ENCODE peak calls at places on chromosomes 12 and 14, in four cellular contexts. P, L, O and S are unnamed samples.

GRCh38 chr14:32004300-32004699 is 72.8 kb upstream of the ARHGAP5 start:
- DNase-seq in P (peak), L (no peak), O (no peak), S (no peak)

GRCh38 chr12:31362759-31363415 is 36.9 kb upstream of the SINHCAF start:
- DNase-seq in P (peak), L (peak), O (no peak), S (peak)

GRCh38 chr12:79690156-79690605 is 583 bp downstream of the PAWR start:
- DNase-seq in P (peak), L (no peak), O (peak), S (peak)

GRCh38 chr14:50773632-50774541 is 57.1 kb downstream of the NIN start:
- DNase-seq in P (peak), L (peak), O (peak), S (peak)

GRCh38 chr12:2337031-2338010 is 284.5 kb downstream of the CACNA1C start:
- DNase-seq in P (no peak), L (no peak), O (no peak), S (no peak)

GRCh38 chr12:76611533-76611932 is 52.0 kb upstream of the OSBPL8 start:
- DNase-seq in P (peak), L (no peak), O (peak), S (no peak)

GRCh38 chr12:115320451-115320850 is 636.5 kb upstream of the TBX3 start:
- DNase-seq in P (no peak), L (no peak), O (no peak), S (no peak)

GRCh38 chr14:31476131-31476917 is 11.5 kb downstream of the GPR33 start:
- DNase-seq in P (no peak), L (no peak), O (no peak), S (no peak)

GRCh38 chr12:46209914-46210834 is 58.7 kb downstream of the SLC38A1 start:
- DNase-seq in P (no peak), L (no peak), O (no peak), S (no peak)

GRCh38 chr14:76968621-76969063 is 59.9 kb downstream of the IRF2BPL start:
- DNase-seq in P (no peak), L (peak), O (no peak), S (no peak)

GRCh38 chr12:58588771-58589170 is 331.5 kb downstream of the LRIG3 start:
- DNase-seq in P (peak), L (no peak), O (peak), S (no peak)

GRCh38 chr12:45049912-45050318 is 984 bp downstream of the DBX2 start:
- DNase-seq in P (no peak), L (no peak), O (no peak), S (peak)

GRCh38 chr12:52438305-52439301 is 4.4 kb upstream of the KRT75 start:
- DNase-seq in P (no peak), L (no peak), O (no peak), S (no peak)

GRCh38 chr14:77902806-77903205 is 102.9 kb downstream of the ADCK1 start:
- DNase-seq in P (no peak), L (no peak), O (no peak), S (no peak)

GRCh38 chr12:62848418-62848817 is 86.5 kb downstream of the PPM1H start:
- DNase-seq in P (peak), L (no peak), O (peak), S (no peak)

GRCh38 chr12:130916251-130916911 is 37.3 kb upstream of the ADGRD1 start:
- DNase-seq in P (peak), L (peak), O (peak), S (peak)

GRCh38 chr14:81323621-81324400 is 76.3 kb downstream of the STON2 start:
- DNase-seq in P (no peak), L (peak), O (no peak), S (no peak)

GRCh38 chr12:42288544-42288943 is 37.4 kb downstream of the ZCRB1 start:
- DNase-seq in P (no peak), L (no peak), O (no peak), S (no peak)

GRCh38 chr12:42180990-42181611 is 36.4 kb upstream of the GXYLT1 start:
- DNase-seq in P (peak), L (no peak), O (peak), S (no peak)

GRCh38 chr12:72642726-72643125 is 370.6 kb downstream of the TRHDE start:
- DNase-seq in P (no peak), L (no peak), O (no peak), S (no peak)

GRCh38 chr12:64612843-64613242 is 2.5 kb downstream of the RASSF3 start:
- DNase-seq in P (no peak), L (no peak), O (no peak), S (no peak)
- H3K9ac ChIP-seq in P (no peak), L (no peak), O (no peak), S (no peak)

GRCh38 chr14:30273564-30273880 is 285.4 kb upstream of the G2E3 start:
- DNase-seq in P (no peak), L (no peak), O (no peak), S (no peak)
- H3K4me2 ChIP-seq in P (no peak), L (no peak), O (no peak), S (no peak)

GRCh38 chr14:35826952-35827416 is 846 bp downstream of the BRMS1L start:
- DNase-seq in P (no peak), L (no peak), O (no peak), S (no peak)

GRCh38 chr14:35827678-35828472 is 1.7 kb downstream of the BRMS1L start:
- DNase-seq in P (no peak), L (no peak), O (no peak), S (no peak)

GRCh38 chr14:35825968-35826217 is 245 bp upstream of the BRMS1L start:
- DNase-seq in P (no peak), L (no peak), O (no peak), S (no peak)

GRCh38 chr14:35829449-35829848 is 3.3 kb downstream of the BRMS1L start:
- DNase-seq in P (no peak), L (no peak), O (peak), S (no peak)

DNA sequence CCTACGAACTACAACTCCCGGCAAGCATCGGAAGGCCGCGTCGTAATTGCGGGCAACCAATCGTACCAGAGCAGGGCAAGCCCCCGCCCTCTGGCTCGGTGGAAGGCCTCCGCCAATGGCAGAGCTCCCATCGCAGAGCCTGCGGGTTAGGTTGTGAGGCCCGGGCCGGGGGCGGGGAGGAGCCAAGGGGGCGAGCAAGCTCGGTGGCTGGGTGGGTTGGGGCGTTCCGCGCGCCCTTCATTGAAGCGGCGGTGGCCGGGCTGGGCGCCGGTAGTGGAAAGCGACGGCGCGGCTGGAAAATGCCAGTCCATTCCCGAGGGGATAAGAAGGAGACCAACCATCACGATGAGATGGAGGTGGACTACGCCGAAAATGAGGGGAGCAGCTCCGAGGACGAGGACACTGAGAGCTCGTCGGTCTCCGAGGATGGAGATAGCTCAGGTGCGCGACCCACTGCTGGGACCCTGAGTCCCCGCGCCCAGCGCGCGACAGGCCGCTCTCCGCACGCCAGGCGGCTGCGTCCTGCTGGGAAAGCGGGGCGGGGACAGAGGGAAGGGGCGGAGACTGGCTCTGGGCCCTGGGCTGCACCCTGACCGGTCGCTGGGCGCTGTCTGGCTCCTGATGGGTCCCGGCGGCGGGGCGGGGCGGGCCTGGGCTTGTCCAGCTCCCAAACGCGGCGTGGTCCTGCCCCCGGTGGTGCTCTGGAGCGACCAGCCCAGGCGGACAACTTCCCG is at the start of gene BRMS1L:
- DNase-seq in P (peak), L (peak), O (peak), S (peak)
- H3K14ac ChIP-seq in P (no peak), L (peak), O (peak), S (peak)

DNA sequence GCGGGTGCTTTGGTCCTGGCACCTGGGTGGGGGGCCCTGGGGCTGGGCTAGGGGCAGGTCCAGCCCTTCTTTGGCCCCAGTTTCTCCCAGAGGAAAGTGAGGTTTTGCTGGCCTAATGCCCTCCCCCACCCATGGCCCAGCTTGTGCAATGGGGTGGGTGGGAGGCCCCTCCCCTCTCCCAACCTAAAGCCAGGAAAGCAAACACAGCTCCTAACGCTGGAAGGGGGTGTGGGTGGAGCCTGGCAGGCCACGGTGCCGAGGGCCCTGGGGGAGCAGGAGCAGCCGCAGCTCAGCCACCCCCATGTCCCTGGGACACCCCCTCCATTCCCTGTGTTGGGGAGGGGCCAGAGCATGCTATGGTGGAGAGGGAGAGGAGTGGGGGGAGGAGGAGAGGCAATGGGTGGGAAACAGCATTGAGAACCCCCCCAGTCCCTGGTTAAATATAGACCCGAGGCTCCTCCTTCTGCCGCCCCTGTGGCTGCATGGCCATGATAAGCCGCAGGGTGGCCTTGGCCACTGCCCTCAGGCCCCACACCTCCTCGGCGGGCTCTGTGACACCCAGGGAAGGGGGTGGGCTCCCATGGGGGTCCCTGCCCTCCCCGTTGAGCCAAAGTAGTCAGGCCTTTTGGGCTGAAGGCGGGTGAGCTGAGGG is 4.7 kb downstream of the EXOC3L4 start:
- DNase-seq in P (no peak), L (no peak), O (no peak), S (no peak)
- H3K9ac ChIP-seq in P (no peak), L (no peak), O (no peak), S (peak)

GRCh38 chr12:647713-648085 is 15.5 kb downstream of the NINJ2 start:
- DNase-seq in P (no peak), L (no peak), O (no peak), S (no peak)
- H3K4me2 ChIP-seq in P (no peak), L (no peak), O (no peak), S (no peak)

GRCh38 chr12:14216405-14217294 is 148.8 kb upstream of the ATF7IP start:
- DNase-seq in P (peak), L (no peak), O (peak), S (no peak)
- H3K14ac ChIP-seq in P (no peak), L (no peak), O (no peak), S (no peak)

DNA sequence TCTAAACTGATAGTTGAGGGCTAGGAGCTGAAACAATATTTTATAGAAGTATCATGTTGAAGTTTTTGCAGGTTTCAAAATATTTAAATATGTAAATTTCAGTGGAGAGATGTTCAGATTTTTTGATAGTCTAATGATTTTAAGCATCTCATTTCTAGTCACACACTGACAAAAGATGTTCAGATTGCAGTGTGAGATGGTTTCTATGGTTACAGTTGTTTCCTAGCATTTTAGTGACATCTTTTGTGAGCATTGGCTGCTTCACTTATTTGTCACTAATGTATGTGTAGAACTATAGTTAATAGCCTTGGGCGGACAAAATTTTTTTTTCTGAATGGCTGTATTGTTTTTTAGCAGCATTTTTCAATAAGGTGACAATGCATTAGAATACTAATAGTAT is 315.5 kb upstream of the PRKD1 start:
- DNase-seq in P (no peak), L (no peak), O (no peak), S (no peak)
- H3K9ac ChIP-seq in P (peak), L (no peak), O (no peak), S (no peak)

DNA sequence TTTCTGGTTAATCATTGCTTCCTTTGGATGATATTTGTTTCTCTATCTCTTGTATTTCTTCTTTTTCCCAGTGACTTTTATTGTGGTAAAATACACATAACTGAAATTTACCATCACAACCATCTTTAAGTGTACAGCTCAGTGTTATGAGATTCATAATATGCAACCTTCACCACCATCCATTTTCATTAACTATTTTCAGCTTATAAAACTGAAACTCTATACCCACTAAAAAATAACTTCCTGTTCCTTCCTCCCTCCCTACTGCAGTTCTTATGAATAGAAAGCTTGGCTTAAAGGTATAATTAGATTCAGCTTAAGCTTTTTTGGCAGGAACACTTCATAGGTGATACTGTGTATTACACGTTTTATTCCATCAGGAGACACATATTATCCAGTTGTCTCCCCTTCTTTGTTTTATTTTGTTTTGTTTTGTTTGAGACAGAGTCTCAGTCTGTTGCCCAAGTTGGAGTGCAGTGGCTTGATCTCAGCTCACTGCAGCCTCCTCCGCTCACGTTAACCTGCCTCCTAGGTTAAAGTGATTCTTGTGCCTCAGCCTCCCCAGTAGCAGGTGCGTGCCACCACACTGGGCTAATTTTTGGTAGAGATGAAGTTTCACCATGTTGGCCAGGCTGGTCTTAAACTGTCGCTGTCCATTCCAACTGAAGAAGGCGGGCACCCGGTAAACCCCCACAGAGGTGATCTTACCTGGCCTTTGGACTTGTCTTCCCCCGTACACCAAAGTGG is 45.1 kb downstream of the NOPCHAP1 start:
- DNase-seq in P (no peak), L (no peak), O (no peak), S (no peak)
- H3K4me2 ChIP-seq in P (no peak), L (no peak), O (no peak), S (no peak)